ENCODE peak calls at places on chromosome 15, in nine cellular contexts. One of them, this sample, is unnamed.

GRCh38 chr15:25510146-25510545 is 71.3 kb upstream of the UBE3A start:
- DNase-seq in adrenal gland: no peak
- DNase-seq in fibroblast of mammary gland: peak
- DNase-seq in heart left ventricle: no peak
- DNase-seq in esophagus squamous epithelium: no peak
- DNase-seq in CD8-positive, alpha-beta T cell: no peak
- DNase-seq in fibroblast of lung: no peak
- DNase-seq in K562: no peak
- DNase-seq in left ventricle myocardium inferior: no peak
- DNase-seq in this sample: no peak

GRCh38 chr15:60865507-60865906 is 363.6 kb downstream of the RORA start:
- DNase-seq in adrenal gland: peak
- DNase-seq in fibroblast of mammary gland: peak
- DNase-seq in heart left ventricle: no peak
- DNase-seq in esophagus squamous epithelium: no peak
- DNase-seq in CD8-positive, alpha-beta T cell: no peak
- DNase-seq in fibroblast of lung: no peak
- DNase-seq in K562: no peak
- DNase-seq in left ventricle myocardium inferior: no peak
- DNase-seq in this sample: peak

GRCh38 chr15:96037584-96037983 is 292.9 kb upstream of the NR2F2 start:
- DNase-seq in adrenal gland: no peak
- DNase-seq in fibroblast of mammary gland: no peak
- DNase-seq in heart left ventricle: no peak
- DNase-seq in esophagus squamous epithelium: no peak
- DNase-seq in CD8-positive, alpha-beta T cell: no peak
- DNase-seq in fibroblast of lung: peak
- DNase-seq in K562: no peak
- DNase-seq in left ventricle myocardium inferior: no peak
- DNase-seq in this sample: no peak

GRCh38 chr15:62603757-62604156 is 438.7 kb upstream of the C2CD4B start:
- DNase-seq in adrenal gland: peak
- DNase-seq in fibroblast of mammary gland: peak
- DNase-seq in heart left ventricle: no peak
- DNase-seq in esophagus squamous epithelium: no peak
- DNase-seq in CD8-positive, alpha-beta T cell: no peak
- DNase-seq in fibroblast of lung: peak
- DNase-seq in K562: no peak
- DNase-seq in left ventricle myocardium inferior: no peak
- DNase-seq in this sample: no peak

GRCh38 chr15:51132384-51133139 is 37.9 kb upstream of the TNFAIP8L3 start:
- DNase-seq in adrenal gland: peak
- DNase-seq in fibroblast of mammary gland: peak
- DNase-seq in heart left ventricle: no peak
- DNase-seq in esophagus squamous epithelium: no peak
- DNase-seq in CD8-positive, alpha-beta T cell: no peak
- DNase-seq in fibroblast of lung: peak
- DNase-seq in K562: peak
- DNase-seq in left ventricle myocardium inferior: no peak
- DNase-seq in this sample: peak

GRCh38 chr15:43776718-43777292 is at the start of gene ELL3:
- DNase-seq in adrenal gland: peak
- DNase-seq in fibroblast of mammary gland: peak
- DNase-seq in heart left ventricle: peak
- DNase-seq in esophagus squamous epithelium: no peak
- DNase-seq in CD8-positive, alpha-beta T cell: peak
- DNase-seq in fibroblast of lung: peak
- DNase-seq in K562: peak
- DNase-seq in left ventricle myocardium inferior: peak
- DNase-seq in this sample: no peak

GRCh38 chr15:64224508-64224907 is 61.7 kb upstream of the PPIB start:
- DNase-seq in adrenal gland: peak
- DNase-seq in fibroblast of mammary gland: peak
- DNase-seq in heart left ventricle: no peak
- DNase-seq in esophagus squamous epithelium: no peak
- DNase-seq in CD8-positive, alpha-beta T cell: no peak
- DNase-seq in fibroblast of lung: peak
- DNase-seq in K562: peak
- DNase-seq in left ventricle myocardium inferior: no peak
- DNase-seq in this sample: peak

GRCh38 chr15:78033864-78034263 is 43.6 kb downstream of the TBC1D2B start:
- DNase-seq in adrenal gland: no peak
- DNase-seq in fibroblast of mammary gland: peak
- DNase-seq in heart left ventricle: no peak
- DNase-seq in esophagus squamous epithelium: no peak
- DNase-seq in CD8-positive, alpha-beta T cell: peak
- DNase-seq in fibroblast of lung: peak
- DNase-seq in K562: no peak
- DNase-seq in left ventricle myocardium inferior: no peak
- DNase-seq in this sample: no peak

GRCh38 chr15:49622561-49622960 is 1.7 kb downstream of the DTWD1 start:
- DNase-seq in adrenal gland: no peak
- DNase-seq in fibroblast of mammary gland: peak
- DNase-seq in heart left ventricle: no peak
- DNase-seq in esophagus squamous epithelium: no peak
- DNase-seq in CD8-positive, alpha-beta T cell: no peak
- DNase-seq in fibroblast of lung: no peak
- DNase-seq in K562: peak
- DNase-seq in left ventricle myocardium inferior: no peak
- DNase-seq in this sample: no peak

GRCh38 chr15:51200791-51201190 is 106.1 kb upstream of the TNFAIP8L3 start:
- DNase-seq in adrenal gland: no peak
- DNase-seq in fibroblast of mammary gland: peak
- DNase-seq in heart left ventricle: no peak
- DNase-seq in esophagus squamous epithelium: no peak
- DNase-seq in CD8-positive, alpha-beta T cell: no peak
- DNase-seq in fibroblast of lung: no peak
- DNase-seq in K562: no peak
- DNase-seq in left ventricle myocardium inferior: no peak
- DNase-seq in this sample: no peak

GRCh38 chr15:25710184-25710583 is 152.9 kb downstream of the ATP10A start:
- DNase-seq in adrenal gland: peak
- DNase-seq in fibroblast of mammary gland: peak
- DNase-seq in heart left ventricle: peak
- DNase-seq in esophagus squamous epithelium: no peak
- DNase-seq in CD8-positive, alpha-beta T cell: peak
- DNase-seq in fibroblast of lung: no peak
- DNase-seq in K562: peak
- DNase-seq in left ventricle myocardium inferior: peak
- DNase-seq in this sample: no peak

GRCh38 chr15:38069506-38069905 is 135.1 kb downstream of the TMCO5A start:
- DNase-seq in adrenal gland: peak
- DNase-seq in fibroblast of mammary gland: peak
- DNase-seq in heart left ventricle: no peak
- DNase-seq in esophagus squamous epithelium: no peak
- DNase-seq in CD8-positive, alpha-beta T cell: no peak
- DNase-seq in fibroblast of lung: peak
- DNase-seq in K562: no peak
- DNase-seq in left ventricle myocardium inferior: no peak
- DNase-seq in this sample: peak

DNA sequence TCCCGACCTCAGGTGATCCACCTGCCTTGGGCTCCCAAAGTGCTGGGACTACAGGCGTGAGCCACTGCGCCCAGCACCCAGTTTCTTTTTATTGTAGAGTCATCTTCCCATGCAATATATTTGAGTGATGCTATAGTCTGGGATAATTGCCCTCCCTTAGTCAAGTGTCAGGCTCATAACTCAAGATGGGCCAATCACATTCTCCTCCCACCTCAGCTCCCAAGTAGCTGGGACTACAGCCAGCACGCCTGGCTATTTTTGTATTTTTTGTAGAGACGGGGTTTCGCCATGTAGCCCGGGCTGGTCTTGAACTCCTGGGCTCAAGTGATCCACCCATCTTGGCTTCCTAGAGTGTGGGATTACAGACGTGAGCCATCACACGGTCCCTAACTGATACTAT is 15.2 kb upstream of the PTPN9 start:
- DNase-seq in adrenal gland: no peak
- DNase-seq in fibroblast of mammary gland: peak
- DNase-seq in heart left ventricle: no peak
- DNase-seq in esophagus squamous epithelium: no peak
- DNase-seq in CD8-positive, alpha-beta T cell: no peak
- DNase-seq in fibroblast of lung: no peak
- DNase-seq in K562: no peak
- DNase-seq in left ventricle myocardium inferior: no peak
- DNase-seq in this sample: no peak
- H3K4me3 ChIP-seq in adrenal gland: no peak
- H3K4me3 ChIP-seq in fibroblast of mammary gland: no peak
- H3K4me3 ChIP-seq in heart left ventricle: no peak
- H3K4me3 ChIP-seq in esophagus squamous epithelium: no peak
- H3K4me3 ChIP-seq in CD8-positive, alpha-beta T cell: no peak
- H3K4me3 ChIP-seq in fibroblast of lung: no peak
- H3K4me3 ChIP-seq in K562: no peak
- H3K4me3 ChIP-seq in left ventricle myocardium inferior: no peak
- H3K4me3 ChIP-seq in this sample: no peak

GRCh38 chr15:48595988-48596387 is 49.5 kb downstream of the FBN1 start:
- DNase-seq in adrenal gland: no peak
- DNase-seq in fibroblast of mammary gland: no peak
- DNase-seq in heart left ventricle: no peak
- DNase-seq in esophagus squamous epithelium: no peak
- DNase-seq in CD8-positive, alpha-beta T cell: no peak
- DNase-seq in fibroblast of lung: no peak
- DNase-seq in K562: no peak
- DNase-seq in left ventricle myocardium inferior: no peak
- DNase-seq in this sample: no peak
- H3K4me3 ChIP-seq in adrenal gland: no peak
- H3K4me3 ChIP-seq in fibroblast of mammary gland: no peak
- H3K4me3 ChIP-seq in heart left ventricle: no peak
- H3K4me3 ChIP-seq in esophagus squamous epithelium: no peak
- H3K4me3 ChIP-seq in CD8-positive, alpha-beta T cell: no peak
- H3K4me3 ChIP-seq in fibroblast of lung: no peak
- H3K4me3 ChIP-seq in K562: no peak
- H3K4me3 ChIP-seq in left ventricle myocardium inferior: no peak
- H3K4me3 ChIP-seq in this sample: no peak

GRCh38 chr15:100350434-100351226 is 8.9 kb upstream of the ADAMTS17 start:
- DNase-seq in adrenal gland: no peak
- DNase-seq in fibroblast of mammary gland: peak
- DNase-seq in heart left ventricle: no peak
- DNase-seq in esophagus squamous epithelium: no peak
- DNase-seq in CD8-positive, alpha-beta T cell: no peak
- DNase-seq in fibroblast of lung: peak
- DNase-seq in K562: no peak
- DNase-seq in left ventricle myocardium inferior: no peak
- DNase-seq in this sample: peak
- H3K4me3 ChIP-seq in adrenal gland: no peak
- H3K4me3 ChIP-seq in fibroblast of mammary gland: peak
- H3K4me3 ChIP-seq in heart left ventricle: no peak
- H3K4me3 ChIP-seq in esophagus squamous epithelium: peak
- H3K4me3 ChIP-seq in CD8-positive, alpha-beta T cell: peak
- H3K4me3 ChIP-seq in fibroblast of lung: no peak
- H3K4me3 ChIP-seq in K562: no peak
- H3K4me3 ChIP-seq in left ventricle myocardium inferior: peak
- H3K4me3 ChIP-seq in this sample: peak

GRCh38 chr15:58865420-58865880 is 68.0 kb downstream of the SLTM start:
- DNase-seq in adrenal gland: peak
- DNase-seq in fibroblast of mammary gland: no peak
- DNase-seq in heart left ventricle: no peak
- DNase-seq in esophagus squamous epithelium: no peak
- DNase-seq in CD8-positive, alpha-beta T cell: no peak
- DNase-seq in fibroblast of lung: peak
- DNase-seq in K562: no peak
- DNase-seq in left ventricle myocardium inferior: no peak
- DNase-seq in this sample: no peak
- H3K4me3 ChIP-seq in adrenal gland: no peak
- H3K4me3 ChIP-seq in fibroblast of mammary gland: peak
- H3K4me3 ChIP-seq in heart left ventricle: peak
- H3K4me3 ChIP-seq in esophagus squamous epithelium: peak
- H3K4me3 ChIP-seq in CD8-positive, alpha-beta T cell: no peak
- H3K4me3 ChIP-seq in fibroblast of lung: no peak
- H3K4me3 ChIP-seq in K562: no peak
- H3K4me3 ChIP-seq in left ventricle myocardium inferior: peak
- H3K4me3 ChIP-seq in this sample: no peak

DNA sequence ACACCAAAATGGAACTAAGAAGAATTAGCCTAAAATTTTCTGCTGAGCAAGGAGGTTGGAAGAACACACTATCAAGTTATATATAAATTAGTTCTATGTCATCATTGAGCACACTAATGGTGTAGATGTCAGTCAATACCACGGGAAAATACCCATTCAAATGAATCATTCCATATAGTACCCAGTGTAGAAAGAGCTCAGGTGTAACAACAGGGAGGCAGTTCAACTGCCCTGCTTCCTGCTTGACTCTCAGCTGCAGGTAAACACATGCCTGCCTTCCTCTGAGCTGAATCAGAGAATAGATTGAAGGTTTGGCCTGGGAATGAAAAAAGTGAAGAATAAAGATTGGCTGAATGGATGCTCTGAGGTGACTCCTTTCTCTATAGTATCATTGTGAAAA is 1088.0 kb downstream of the AGBL1 start:
- DNase-seq in adrenal gland: no peak
- DNase-seq in fibroblast of mammary gland: no peak
- DNase-seq in heart left ventricle: no peak
- DNase-seq in esophagus squamous epithelium: no peak
- DNase-seq in CD8-positive, alpha-beta T cell: no peak
- DNase-seq in fibroblast of lung: no peak
- DNase-seq in K562: no peak
- DNase-seq in left ventricle myocardium inferior: no peak
- DNase-seq in this sample: no peak
- H3K4me3 ChIP-seq in adrenal gland: no peak
- H3K4me3 ChIP-seq in fibroblast of mammary gland: no peak
- H3K4me3 ChIP-seq in heart left ventricle: no peak
- H3K4me3 ChIP-seq in esophagus squamous epithelium: no peak
- H3K4me3 ChIP-seq in CD8-positive, alpha-beta T cell: no peak
- H3K4me3 ChIP-seq in fibroblast of lung: no peak
- H3K4me3 ChIP-seq in K562: no peak
- H3K4me3 ChIP-seq in left ventricle myocardium inferior: no peak
- H3K4me3 ChIP-seq in this sample: no peak

DNA sequence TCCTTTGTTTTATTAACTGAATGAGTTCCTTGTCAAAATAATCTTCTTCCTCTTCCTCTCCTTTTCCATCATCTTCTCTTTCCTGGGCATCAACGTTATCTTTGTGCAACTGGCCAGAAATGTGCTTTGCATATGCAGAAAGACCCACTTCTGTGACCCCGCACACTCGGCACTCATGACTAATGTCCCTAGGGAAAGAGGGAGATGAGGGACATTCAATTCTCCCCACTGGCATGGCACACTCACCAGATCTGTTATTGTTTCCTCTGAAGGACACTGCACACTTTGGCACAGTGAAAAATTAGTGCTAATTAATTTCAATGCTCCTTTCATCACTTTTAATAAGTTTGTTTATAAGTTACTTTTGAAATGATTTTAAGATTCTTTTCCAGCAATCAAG is 34.0 kb downstream of the ZNF106 start:
- DNase-seq in adrenal gland: peak
- DNase-seq in fibroblast of mammary gland: peak
- DNase-seq in heart left ventricle: no peak
- DNase-seq in esophagus squamous epithelium: no peak
- DNase-seq in CD8-positive, alpha-beta T cell: no peak
- DNase-seq in fibroblast of lung: peak
- DNase-seq in K562: no peak
- DNase-seq in left ventricle myocardium inferior: no peak
- DNase-seq in this sample: peak
- H3K4me3 ChIP-seq in adrenal gland: no peak
- H3K4me3 ChIP-seq in fibroblast of mammary gland: peak
- H3K4me3 ChIP-seq in heart left ventricle: peak
- H3K4me3 ChIP-seq in esophagus squamous epithelium: peak
- H3K4me3 ChIP-seq in CD8-positive, alpha-beta T cell: no peak
- H3K4me3 ChIP-seq in fibroblast of lung: peak
- H3K4me3 ChIP-seq in K562: no peak
- H3K4me3 ChIP-seq in left ventricle myocardium inferior: peak
- H3K4me3 ChIP-seq in this sample: peak

GRCh38 chr15:90264649-90265048 is 823 bp upstream of the NGRN start:
- DNase-seq in adrenal gland: peak
- DNase-seq in fibroblast of mammary gland: no peak
- DNase-seq in heart left ventricle: no peak
- DNase-seq in esophagus squamous epithelium: no peak
- DNase-seq in CD8-positive, alpha-beta T cell: peak
- DNase-seq in fibroblast of lung: no peak
- DNase-seq in K562: no peak
- DNase-seq in left ventricle myocardium inferior: no peak
- DNase-seq in this sample: no peak
- H3K4me3 ChIP-seq in adrenal gland: no peak
- H3K4me3 ChIP-seq in fibroblast of mammary gland: peak
- H3K4me3 ChIP-seq in heart left ventricle: peak
- H3K4me3 ChIP-seq in esophagus squamous epithelium: peak
- H3K4me3 ChIP-seq in CD8-positive, alpha-beta T cell: peak
- H3K4me3 ChIP-seq in fibroblast of lung: peak
- H3K4me3 ChIP-seq in K562: peak
- H3K4me3 ChIP-seq in left ventricle myocardium inferior: peak
- H3K4me3 ChIP-seq in this sample: peak

This sample was measured in skeletal muscle cell.